ENCODE peak calls at places on chromosomes 13 and 19, in eight cellular contexts. A is mesenchymal stem cell; H is neural crest cell; J is activated T-cell treated with anti-CD3 and anti-CD28 coated beads, Interleukin-2, amount 50 U/mL, for 48 hours; O is posterior cingulate gyrus; Y is NCI-H510A; Z is GM03348; F is T-helper 2 cell. G is an unnamed sample.

GRCh38 chr13:59276436-59276835 is 887.3 kb downstream of the DIAPH3 start:
- DNase-seq in A (peak), H (no peak), J (no peak), O (no peak), Y (no peak), Z (no peak), F (no peak), G (no peak)

GRCh38 chr13:96822900-96823299 is 171.4 kb downstream of the OXGR1 start:
- DNase-seq in A (peak), H (no peak), J (no peak), O (no peak), Y (peak), Z (no peak), F (no peak), G (no peak)

GRCh38 chr19:36963262-36963661 is 47.1 kb downstream of the ZNF568 start:
- DNase-seq in A (no peak), H (no peak), J (no peak), O (no peak), Y (no peak), Z (no peak), F (no peak), G (no peak)

GRCh38 chr19:51116736-51117135 is 8.0 kb upstream of the SIGLEC9 start:
- DNase-seq in A (no peak), H (no peak), J (no peak), O (no peak), Y (no peak), Z (no peak), F (peak), G (no peak)

GRCh38 chr13:25301347-25302113 is at the start of gene NUP58:
- DNase-seq in A (peak), H (peak), J (peak), O (peak), Y (peak), Z (peak), F (peak), G (peak)

GRCh38 chr13:90594694-90595093 is 752.8 kb upstream of the MIR17HG start:
- DNase-seq in A (peak), H (no peak), J (no peak), O (no peak), Y (no peak), Z (peak), F (no peak), G (no peak)

GRCh38 chr19:51372649-51373504 is at the start of gene NKG7:
- DNase-seq in A (no peak), H (no peak), J (peak), O (no peak), Y (no peak), Z (no peak), F (peak), G (no peak)

GRCh38 chr19:18879579-18880373 is 16.2 kb downstream of the CERS1 start:
- DNase-seq in A (no peak), H (no peak), J (peak), O (no peak), Y (no peak), Z (peak), F (peak), G (no peak)

GRCh38 chr19:18433735-18434398 is 4.1 kb downstream of the ISYNA1 start:
- DNase-seq in A (no peak), H (peak), J (no peak), O (no peak), Y (no peak), Z (no peak), F (no peak), G (no peak)

GRCh38 chr13:49594576-49594975 is 9.2 kb upstream of the RCBTB1 start:
- DNase-seq in A (no peak), H (no peak), J (no peak), O (no peak), Y (no peak), Z (no peak), F (no peak), G (no peak)

GRCh38 chr13:37656247-37656940 is 57.8 kb upstream of the POSTN start:
- DNase-seq in A (peak), H (no peak), J (no peak), O (no peak), Y (no peak), Z (peak), F (no peak), G (peak)

GRCh38 chr13:95644611-95645052 is at the start of gene DZIP1:
- DNase-seq in A (peak), H (peak), J (no peak), O (peak), Y (peak), Z (peak), F (peak), G (peak)

GRCh38 chr19:46537136-46538097 is 41.8 kb upstream of the PNMA8B start:
- DNase-seq in A (peak), H (peak), J (peak), O (no peak), Y (no peak), Z (peak), F (peak), G (peak)

GRCh38 chr19:4328243-4328990 is 10.2 kb downstream of the STAP2 start:
- DNase-seq in A (peak), H (peak), J (peak), O (peak), Y (no peak), Z (peak), F (peak), G (peak)

GRCh38 chr13:110628477-110628793 is 13.1 kb downstream of the NAXD start:
- DNase-seq in A (peak), H (no peak), J (no peak), O (no peak), Y (no peak), Z (no peak), F (no peak), G (no peak)

GRCh38 chr19:8192227-8192820 is 16.8 kb upstream of the CERS4 start:
- DNase-seq in A (no peak), H (no peak), J (no peak), O (no peak), Y (no peak), Z (no peak), F (no peak), G (no peak)

GRCh38 chr19:16470911-16471811 is 609 bp downstream of the EPS15L1 start:
- DNase-seq in A (peak), H (peak), J (peak), O (peak), Y (no peak), Z (peak), F (peak), G (peak)

GRCh38 chr13:98279473-98280175 is 102.6 kb upstream of the RNF113B start:
- DNase-seq in A (no peak), H (no peak), J (no peak), O (no peak), Y (peak), Z (no peak), F (peak), G (no peak)

GRCh38 chr19:41785653-41786052 is 10.7 kb upstream of the CEACAM3 start:
- DNase-seq in A (peak), H (peak), J (peak), O (peak), Y (peak), Z (peak), F (peak), G (peak)

GRCh38 chr13:49635599-49636433 is 7.5 kb downstream of the ARL11 start:
- DNase-seq in A (peak), H (no peak), J (no peak), O (no peak), Y (no peak), Z (no peak), F (peak), G (no peak)

GRCh38 chr13:90420683-90421082 is 926.8 kb upstream of the MIR17HG start:
- DNase-seq in A (no peak), H (no peak), J (no peak), O (no peak), Y (no peak), Z (no peak), F (no peak), G (no peak)

G was measured in tibial artery.